ENCODE peak calls at places on chromosome 9, in ten cellular contexts. P, K, R, M, N, C, V, D, Y and S are unnamed samples.

GRCh38 chr9:136796238-136796774 is at the start of gene CCDC183:
- DNase-seq in P (no peak), K (no peak), R (no peak), M (no peak), N (no peak), C (no peak), V (no peak), D (no peak), Y (no peak), S (no peak)

GRCh38 chr9:106915851-106916250 is 52.9 kb downstream of the ZNF462 start:
- DNase-seq in P (no peak), K (no peak), R (no peak), M (no peak), N (no peak), C (no peak), V (no peak), D (no peak), Y (no peak), S (no peak)

GRCh38 chr9:121498487-121499176 is 1.0 kb downstream of the GGTA1 start:
- DNase-seq in P (no peak), K (no peak), R (no peak), M (no peak), N (no peak), C (no peak), V (no peak), D (peak; percentile 48), Y (no peak), S (no peak)

GRCh38 chr9:110555551-110555950 is 24.0 kb downstream of the SVEP1 start:
- DNase-seq in P (no peak), K (no peak), R (no peak), M (no peak), N (no peak), C (no peak), V (no peak), D (no peak), Y (no peak), S (no peak)

GRCh38 chr9:124384849-124385248 is 30.4 kb downstream of the PSMB7 start:
- DNase-seq in P (no peak), K (no peak), R (no peak), M (no peak), N (no peak), C (no peak), V (no peak), D (no peak), Y (no peak), S (no peak)

GRCh38 chr9:76227165-76227564 is 167.1 kb downstream of the RFK start:
- DNase-seq in P (no peak), K (no peak), R (no peak), M (no peak), N (no peak), C (no peak), V (no peak), D (no peak), Y (no peak), S (no peak)

GRCh38 chr9:26329974-26330373 is 562.6 kb downstream of the CAAP1 start:
- DNase-seq in P (no peak), K (no peak), R (no peak), M (no peak), N (no peak), C (no peak), V (no peak), D (no peak), Y (no peak), S (no peak)

GRCh38 chr9:96185518-96186156 is 116.3 kb downstream of the HSD17B3 start:
- DNase-seq in P (no peak), K (no peak), R (peak; percentile 19), M (no peak), N (no peak), C (no peak), V (no peak), D (no peak), Y (no peak), S (no peak)

GRCh38 chr9:98861881-98862501 is 54.5 kb downstream of the GALNT12 start:
- DNase-seq in P (no peak), K (no peak), R (peak; percentile 83), M (no peak), N (no peak), C (no peak), V (no peak), D (peak; percentile 99), Y (no peak), S (no peak)

GRCh38 chr9:77864096-77864889 is 167.3 kb downstream of the GNAQ start:
- DNase-seq in P (no peak), K (no peak), R (no peak), M (no peak), N (no peak), C (no peak), V (no peak), D (peak; percentile 35), Y (no peak), S (no peak)

GRCh38 chr9:109319631-109320233 is 1.1 kb downstream of the EPB41L4B start:
- DNase-seq in P (no peak), K (no peak), R (no peak), M (no peak), N (no peak), C (no peak), V (peak; percentile 57), D (no peak), Y (no peak), S (no peak)

GRCh38 chr9:132078369-132079356 is 1.0 kb downstream of the MED27 start:
- DNase-seq in P (peak; percentile 29), K (no peak), R (peak; percentile 68), M (no peak), N (no peak), C (no peak), V (no peak), D (peak; percentile 56), Y (peak; percentile 9), S (no peak)

GRCh38 chr9:18255747-18256146 is 218.2 kb upstream of the ADAMTSL1 start:
- DNase-seq in P (no peak), K (no peak), R (no peak), M (no peak), N (no peak), C (no peak), V (no peak), D (no peak), Y (no peak), S (no peak)

GRCh38 chr9:115507148-115507547 is 389.2 kb upstream of the TNC start:
- DNase-seq in P (no peak), K (no peak), R (no peak), M (no peak), N (no peak), C (no peak), V (no peak), D (no peak), Y (no peak), S (no peak)

GRCh38 chr9:112286906-112287305 is 46.5 kb downstream of the PTBP3 start:
- DNase-seq in P (no peak), K (no peak), R (no peak), M (no peak), N (no peak), C (no peak), V (no peak), D (no peak), Y (no peak), S (no peak)

GRCh38 chr9:137140151-137141012 is 1.4 kb downstream of the GRIN1 start:
- DNase-seq in P (no peak), K (no peak), R (no peak), M (no peak), N (no peak), C (no peak), V (no peak), D (no peak), Y (no peak), S (no peak)

GRCh38 chr9:77764894-77765780 is 117.0 kb upstream of the GNA14 start:
- DNase-seq in P (no peak), K (no peak), R (no peak), M (no peak), N (no peak), C (no peak), V (no peak), D (peak; percentile 77), Y (no peak), S (no peak)

GRCh38 chr9:92097997-92098482 is 17.2 kb downstream of the SPTLC1 start:
- DNase-seq in P (peak; percentile 5), K (peak; percentile 75), R (peak; percentile 94), M (peak; percentile 10), N (no peak), C (peak; percentile 32), V (peak; percentile 78), D (peak; percentile 42), Y (peak; percentile 37), S (peak; percentile 54)

GRCh38 chr9:79387091-79387490 is 184.7 kb upstream of the TLE4 start:
- DNase-seq in P (no peak), K (no peak), R (no peak), M (no peak), N (peak; percentile 34), C (no peak), V (no peak), D (no peak), Y (no peak), S (no peak)

GRCh38 chr9:30982301-30982700 is 1402.1 kb upstream of the ACO1 start:
- DNase-seq in P (no peak), K (no peak), R (no peak), M (no peak), N (no peak), C (no peak), V (no peak), D (no peak), Y (no peak), S (no peak)

GRCh38 chr9:2243666-2244555 is 228.8 kb downstream of the SMARCA2 start:
- DNase-seq in P (no peak), K (no peak), R (no peak), M (no peak), N (no peak), C (no peak), V (no peak), D (no peak), Y (no peak), S (no peak)